ENCODE peak calls at places on chromosomes 13 and 19, in four cellular contexts. B is OCI-LY7, J is upper lobe of left lung, Q is HuH-7.5. P is an unnamed sample.

GRCh38 chr19:42374826-42375376 is 15.2 kb downstream of the CNFN start:
- DNase-seq in B (no peak), J (no peak), Q (no peak), P (no peak)

GRCh38 chr19:49950956-49951526 is 9.9 kb downstream of the SIGLEC11 start:
- DNase-seq in B (no peak), J (no peak), Q (no peak), P (no peak)

GRCh38 chr13:42277618-42278276 is 5.8 kb downstream of the AKAP11 start:
- DNase-seq in B (no peak), J (no peak), Q (no peak), P (no peak)

GRCh38 chr19:4597278-4597974 is 37.9 kb upstream of the SEMA6B start:
- DNase-seq in B (no peak), J (no peak), Q (no peak), P (no peak)

GRCh38 chr19:5951338-5951861 is 26.5 kb downstream of the RANBP3 start:
- DNase-seq in B (peak), J (peak), Q (no peak), P (no peak)

GRCh38 chr13:41802033-41802683 is 158.8 kb downstream of the VWA8 start:
- DNase-seq in B (no peak), J (no peak), Q (no peak), P (no peak)

GRCh38 chr13:44103721-44104490 is 224.2 kb downstream of the LACC1 start:
- DNase-seq in B (no peak), J (no peak), Q (no peak), P (no peak)

GRCh38 chr13:98410591-98410990 is 166.3 kb downstream of the STK24 start:
- DNase-seq in B (no peak), J (no peak), Q (no peak), P (no peak)

GRCh38 chr13:42148538-42148937 is 100.1 kb downstream of the DGKH start:
- DNase-seq in B (no peak), J (no peak), Q (no peak), P (no peak)

GRCh38 chr13:49226613-49227012 is 6.5 kb downstream of the MLNR start:
- DNase-seq in B (no peak), J (no peak), Q (no peak), P (no peak)

GRCh38 chr13:99992912-99993311 is 11.3 kb downstream of the ZIC2 start:
- DNase-seq in B (no peak), J (no peak), Q (no peak), P (peak)

GRCh38 chr19:21902596-21902995 is 66.6 kb upstream of the ZNF43 start:
- DNase-seq in B (no peak), J (no peak), Q (no peak), P (no peak)

GRCh38 chr13:109729031-109729870 is 57.1 kb downstream of the IRS2 start:
- DNase-seq in B (no peak), J (no peak), Q (no peak), P (no peak)

GRCh38 chr13:98458431-98458830 is 118.5 kb downstream of the STK24 start:
- DNase-seq in B (no peak), J (peak), Q (no peak), P (no peak)

GRCh38 chr19:43784981-43785808 is 4.4 kb upstream of the KCNN4 start:
- DNase-seq in B (peak), J (peak), Q (peak), P (peak)

GRCh38 chr13:97234742-97235141 is 12.6 kb downstream of the MBNL2 start:
- DNase-seq in B (no peak), J (peak), Q (no peak), P (no peak)

GRCh38 chr13:62747629-62748028 is 1332.0 kb upstream of the PCDH20 start:
- DNase-seq in B (no peak), J (no peak), Q (no peak), P (no peak)

GRCh38 chr19:52946322-52947310 is 16.1 kb downstream of the ZNF816 start:
- DNase-seq in B (peak), J (no peak), Q (no peak), P (no peak)

GRCh38 chr13:28754698-28755545 is 36.2 kb upstream of the SLC46A3 start:
- DNase-seq in B (peak), J (peak), Q (no peak), P (peak)

GRCh38 chr19:54684537-54684936 is 21.8 kb downstream of the LILRB4 start:
- DNase-seq in B (peak), J (no peak), Q (no peak), P (peak)

GRCh38 chr13:113350065-113350937 is 13.6 kb downstream of the GRTP1 start:
- DNase-seq in B (peak), J (no peak), Q (no peak), P (no peak)

GRCh38 chr13:27775943-27776342 is 16.3 kb upstream of the GSX1 start:
- DNase-seq in B (no peak), J (no peak), Q (no peak), P (no peak)

GRCh38 chr19:6610934-6611370 is 20.0 kb upstream of the CD70 start:
- DNase-seq in B (no peak), J (no peak), Q (no peak), P (no peak)

GRCh38 chr13:26025771-26026170 is 26.0 kb downstream of the SHISA2 start:
- DNase-seq in B (no peak), J (no peak), Q (no peak), P (no peak)

GRCh38 chr19:2239771-2240770 is 3.4 kb downstream of the SF3A2 start:
- DNase-seq in B (peak), J (peak), Q (no peak), P (peak)

GRCh38 chr19:973726-974563 is 10.2 kb upstream of the WDR18 start:
- DNase-seq in B (no peak), J (no peak), Q (no peak), P (no peak)

GRCh38 chr19:39512964-39513363 is 2.0 kb upstream of the SELENOV start:
- DNase-seq in B (no peak), J (no peak), Q (no peak), P (no peak)

GRCh38 chr19:17869114-17869608 is 2.6 kb upstream of the SLC5A5 start:
- DNase-seq in B (no peak), J (no peak), Q (no peak), P (no peak)

GRCh38 chr13:100513987-100514670 is 74.5 kb downstream of the GGACT start:
- DNase-seq in B (no peak), J (no peak), Q (no peak), P (no peak)

GRCh38 chr19:51688665-51689571 is 4.2 kb upstream of the SPACA6 start:
- DNase-seq in B (no peak), J (peak), Q (peak), P (peak)

GRCh38 chr13:25727776-25728175 is 324.0 kb downstream of the SHISA2 start:
- DNase-seq in B (no peak), J (no peak), Q (no peak), P (no peak)

GRCh38 chr19:5001547-5002131 is 32.7 kb downstream of the KDM4B start:
- DNase-seq in B (peak), J (no peak), Q (peak), P (peak)